ENCODE peak calls at places on chromosomes 4 and X, in ten cellular contexts. One of them, this sample, is unnamed.

GRCh38 chr4:48449151-48449550 is 34.0 kb upstream of the SLC10A4 start:
- DNase-seq in K562: peak; percentile 14
- DNase-seq in nephron progenitor cell: no peak
- DNase-seq in AG04450: no peak
- DNase-seq in breast epithelium: no peak
- DNase-seq in Calu3: no peak
- DNase-seq in GM23338: no peak
- DNase-seq in CD8-positive, alpha-beta T cell: no peak
- DNase-seq in CD4-positive, alpha-beta T cell: no peak
- DNase-seq in GM13976: no peak
- DNase-seq in this sample: no peak

GRCh38 chr4:119080721-119081541 is 54.7 kb upstream of the MYOZ2 start:
- DNase-seq in nephron progenitor cell: no peak
- DNase-seq in GM23338: no peak
- DNase-seq in CD8-positive, alpha-beta T cell: no peak
- DNase-seq in Calu3: no peak
- DNase-seq in breast epithelium: no peak
- DNase-seq in CD4-positive, alpha-beta T cell: no peak
- DNase-seq in AG04450: no peak
- DNase-seq in GM13976: no peak
- DNase-seq in K562: no peak
- DNase-seq in this sample: no peak

GRCh38 chr4:112381996-112382692 is 85.0 kb downstream of the ALPK1 start:
- DNase-seq in nephron progenitor cell: no peak
- DNase-seq in GM13976: no peak
- DNase-seq in AG04450: no peak
- DNase-seq in CD8-positive, alpha-beta T cell: no peak
- DNase-seq in Calu3: no peak
- DNase-seq in GM23338: no peak
- DNase-seq in K562: no peak
- DNase-seq in breast epithelium: no peak
- DNase-seq in CD4-positive, alpha-beta T cell: no peak
- DNase-seq in this sample: no peak

GRCh38 chrX:131881194-131881593 is 141.9 kb upstream of the STK26 start:
- DNase-seq in GM13976: no peak
- DNase-seq in nephron progenitor cell: no peak
- DNase-seq in GM23338: peak; percentile 8
- DNase-seq in AG04450: no peak
- DNase-seq in Calu3: no peak
- DNase-seq in CD8-positive, alpha-beta T cell: no peak
- DNase-seq in breast epithelium: no peak
- DNase-seq in K562: peak; percentile 23
- DNase-seq in CD4-positive, alpha-beta T cell: no peak
- DNase-seq in this sample: no peak

GRCh38 chr4:41160010-41160789 is 54.1 kb downstream of the APBB2 start:
- DNase-seq in K562: no peak
- DNase-seq in AG04450: no peak
- DNase-seq in breast epithelium: no peak
- DNase-seq in CD8-positive, alpha-beta T cell: no peak
- DNase-seq in GM13976: no peak
- DNase-seq in Calu3: no peak
- DNase-seq in nephron progenitor cell: no peak
- DNase-seq in GM23338: no peak
- DNase-seq in CD4-positive, alpha-beta T cell: no peak
- DNase-seq in this sample: no peak

GRCh38 chr4:74109116-74109791 is 10.3 kb upstream of the CXCL2 start:
- DNase-seq in Calu3: peak; percentile 71
- DNase-seq in GM13976: no peak
- DNase-seq in AG04450: peak; percentile 74
- DNase-seq in GM23338: peak; percentile 83
- DNase-seq in K562: peak; percentile 45
- DNase-seq in breast epithelium: peak; percentile 75
- DNase-seq in CD8-positive, alpha-beta T cell: no peak
- DNase-seq in nephron progenitor cell: peak; percentile 4
- DNase-seq in CD4-positive, alpha-beta T cell: no peak
- DNase-seq in this sample: no peak

GRCh38 chr4:38665846-38666490 is 2.0 kb downstream of the KLF3 start:
- DNase-seq in nephron progenitor cell: no peak
- DNase-seq in GM13976: no peak
- DNase-seq in K562: no peak
- DNase-seq in CD8-positive, alpha-beta T cell: no peak
- DNase-seq in GM23338: no peak
- DNase-seq in breast epithelium: no peak
- DNase-seq in CD4-positive, alpha-beta T cell: no peak
- DNase-seq in Calu3: no peak
- DNase-seq in AG04450: no peak
- DNase-seq in this sample: no peak

GRCh38 chr4:76955187-76955586 is 5.6 kb downstream of the SEPTIN11 start:
- DNase-seq in K562: no peak
- DNase-seq in GM23338: no peak
- DNase-seq in CD4-positive, alpha-beta T cell: no peak
- DNase-seq in AG04450: no peak
- DNase-seq in breast epithelium: no peak
- DNase-seq in GM13976: no peak
- DNase-seq in Calu3: no peak
- DNase-seq in nephron progenitor cell: no peak
- DNase-seq in CD8-positive, alpha-beta T cell: no peak
- DNase-seq in this sample: no peak

GRCh38 chrX:130211415-130212186 is 39.8 kb downstream of the RAB33A start:
- DNase-seq in Calu3: no peak
- DNase-seq in GM13976: no peak
- DNase-seq in CD4-positive, alpha-beta T cell: no peak
- DNase-seq in AG04450: no peak
- DNase-seq in CD8-positive, alpha-beta T cell: no peak
- DNase-seq in K562: no peak
- DNase-seq in GM23338: no peak
- DNase-seq in nephron progenitor cell: no peak
- DNase-seq in breast epithelium: no peak
- DNase-seq in this sample: no peak

GRCh38 chrX:151902813-151903591 is 9.7 kb upstream of the MAGEA4 start:
- DNase-seq in GM13976: no peak
- DNase-seq in K562: peak; percentile 7
- DNase-seq in AG04450: peak; percentile 55
- DNase-seq in nephron progenitor cell: no peak
- DNase-seq in GM23338: no peak
- DNase-seq in Calu3: peak; percentile 37
- DNase-seq in CD8-positive, alpha-beta T cell: no peak
- DNase-seq in CD4-positive, alpha-beta T cell: no peak
- DNase-seq in breast epithelium: peak; percentile 28
- DNase-seq in this sample: no peak

GRCh38 chrX:68504237-68504636 is 5.4 kb downstream of the YIPF6 start:
- DNase-seq in breast epithelium: no peak
- DNase-seq in CD4-positive, alpha-beta T cell: no peak
- DNase-seq in K562: peak; percentile 17
- DNase-seq in AG04450: peak; percentile 39
- DNase-seq in CD8-positive, alpha-beta T cell: no peak
- DNase-seq in Calu3: no peak
- DNase-seq in nephron progenitor cell: no peak
- DNase-seq in GM23338: no peak
- DNase-seq in GM13976: peak; percentile 18
- DNase-seq in this sample: no peak

GRCh38 chr4:4758708-4759107 is 100.8 kb upstream of the MSX1 start:
- DNase-seq in AG04450: no peak
- DNase-seq in K562: no peak
- DNase-seq in breast epithelium: no peak
- DNase-seq in CD8-positive, alpha-beta T cell: no peak
- DNase-seq in GM13976: peak; percentile 61
- DNase-seq in Calu3: no peak
- DNase-seq in GM23338: no peak
- DNase-seq in nephron progenitor cell: no peak
- DNase-seq in CD4-positive, alpha-beta T cell: no peak
- DNase-seq in this sample: no peak

GRCh38 chrX:131677655-131678628 is 134.1 kb downstream of the OR13H1 start:
- DNase-seq in GM23338: peak; percentile 75
- DNase-seq in Calu3: peak; percentile 50
- DNase-seq in GM13976: peak; percentile 70
- DNase-seq in CD8-positive, alpha-beta T cell: peak; percentile 61
- DNase-seq in breast epithelium: no peak
- DNase-seq in AG04450: no peak
- DNase-seq in nephron progenitor cell: peak; percentile 78
- DNase-seq in CD4-positive, alpha-beta T cell: peak; percentile 35
- DNase-seq in K562: peak; percentile 50
- DNase-seq in this sample: peak; percentile 16

GRCh38 chr4:75745192-75745591 is 20.8 kb downstream of the USO1 start:
- DNase-seq in GM13976: no peak
- DNase-seq in nephron progenitor cell: no peak
- DNase-seq in AG04450: peak; percentile 29
- DNase-seq in Calu3: no peak
- DNase-seq in K562: peak; percentile 34
- DNase-seq in CD8-positive, alpha-beta T cell: no peak
- DNase-seq in CD4-positive, alpha-beta T cell: no peak
- DNase-seq in breast epithelium: no peak
- DNase-seq in GM23338: no peak
- DNase-seq in this sample: no peak

GRCh38 chr4:131499139-131499873 is 1649.8 kb upstream of the PCDH10 start:
- DNase-seq in CD4-positive, alpha-beta T cell: no peak
- DNase-seq in CD8-positive, alpha-beta T cell: no peak
- DNase-seq in AG04450: peak; percentile 81
- DNase-seq in GM13976: no peak
- DNase-seq in GM23338: no peak
- DNase-seq in K562: peak; percentile 1
- DNase-seq in nephron progenitor cell: no peak
- DNase-seq in Calu3: peak; percentile 4
- DNase-seq in breast epithelium: no peak
- DNase-seq in this sample: no peak

GRCh38 chr4:74948279-74948678 is 15.4 kb downstream of the PARM1 start:
- DNase-seq in GM13976: no peak
- DNase-seq in Calu3: peak; percentile 2
- DNase-seq in CD8-positive, alpha-beta T cell: no peak
- DNase-seq in K562: no peak
- DNase-seq in GM23338: no peak
- DNase-seq in breast epithelium: no peak
- DNase-seq in nephron progenitor cell: no peak
- DNase-seq in AG04450: no peak
- DNase-seq in CD4-positive, alpha-beta T cell: no peak
- DNase-seq in this sample: no peak

GRCh38 chr4:72427022-72427421 is 142.0 kb downstream of the ADAMTS3 start:
- DNase-seq in CD4-positive, alpha-beta T cell: no peak
- DNase-seq in AG04450: no peak
- DNase-seq in nephron progenitor cell: no peak
- DNase-seq in CD8-positive, alpha-beta T cell: no peak
- DNase-seq in GM13976: no peak
- DNase-seq in K562: no peak
- DNase-seq in breast epithelium: no peak
- DNase-seq in GM23338: no peak
- DNase-seq in Calu3: no peak
- DNase-seq in this sample: no peak

GRCh38 chr4:53863731-53864130 is 200.7 kb downstream of the CHIC2 start:
- DNase-seq in Calu3: no peak
- DNase-seq in CD4-positive, alpha-beta T cell: no peak
- DNase-seq in CD8-positive, alpha-beta T cell: no peak
- DNase-seq in AG04450: no peak
- DNase-seq in breast epithelium: no peak
- DNase-seq in GM23338: no peak
- DNase-seq in nephron progenitor cell: peak; percentile 28
- DNase-seq in K562: no peak
- DNase-seq in GM13976: no peak
- DNase-seq in this sample: no peak

GRCh38 chr4:86220137-86220536 is 139.7 kb downstream of the MAPK10 start:
- DNase-seq in GM23338: no peak
- DNase-seq in GM13976: no peak
- DNase-seq in AG04450: no peak
- DNase-seq in K562: no peak
- DNase-seq in breast epithelium: no peak
- DNase-seq in nephron progenitor cell: no peak
- DNase-seq in CD4-positive, alpha-beta T cell: no peak
- DNase-seq in Calu3: no peak
- DNase-seq in CD8-positive, alpha-beta T cell: no peak
- DNase-seq in this sample: no peak

GRCh38 chr4:43709443-43709842 is 739.2 kb downstream of the KCTD8 start:
- DNase-seq in nephron progenitor cell: no peak
- DNase-seq in CD4-positive, alpha-beta T cell: no peak
- DNase-seq in GM13976: no peak
- DNase-seq in AG04450: no peak
- DNase-seq in GM23338: no peak
- DNase-seq in breast epithelium: no peak
- DNase-seq in CD8-positive, alpha-beta T cell: no peak
- DNase-seq in K562: no peak
- DNase-seq in Calu3: no peak
- DNase-seq in this sample: no peak
- TF ChIP-seq CTCF in nephron progenitor cell: no peak
- TF ChIP-seq CTCF in CD4-positive, alpha-beta T cell: no peak
- TF ChIP-seq CTCF in GM13976: no peak
- TF ChIP-seq CTCF in AG04450: no peak
- TF ChIP-seq CTCF in GM23338: peak; percentile 33
- TF ChIP-seq CTCF in breast epithelium: no peak
- TF ChIP-seq CTCF in CD8-positive, alpha-beta T cell: no peak
- TF ChIP-seq CTCF in K562: no peak
- TF ChIP-seq CTCF in Calu3: no peak
- TF ChIP-seq CTCF in this sample: no peak

GRCh38 chr4:1578968-1579833 is 104.9 kb downstream of the FAM53A start:
- DNase-seq in K562: peak; percentile 78
- DNase-seq in CD4-positive, alpha-beta T cell: peak; percentile 73
- DNase-seq in Calu3: peak; percentile 39
- DNase-seq in GM23338: peak; percentile 68
- DNase-seq in GM13976: peak; percentile 86
- DNase-seq in nephron progenitor cell: peak; percentile 80
- DNase-seq in CD8-positive, alpha-beta T cell: peak; percentile 83
- DNase-seq in AG04450: no peak
- DNase-seq in breast epithelium: peak; percentile 58
- DNase-seq in this sample: peak; percentile 90
- TF ChIP-seq CTCF in K562: peak; percentile 15
- TF ChIP-seq CTCF in CD4-positive, alpha-beta T cell: peak; percentile 44
- TF ChIP-seq CTCF in Calu3: peak; percentile 63
- TF ChIP-seq CTCF in GM23338: peak; percentile 37
- TF ChIP-seq CTCF in GM13976: peak; percentile 48
- TF ChIP-seq CTCF in nephron progenitor cell: peak; percentile 41
- TF ChIP-seq CTCF in CD8-positive, alpha-beta T cell: peak; percentile 69
- TF ChIP-seq CTCF in AG04450: peak; percentile 29
- TF ChIP-seq CTCF in breast epithelium: no peak
- TF ChIP-seq CTCF in this sample: peak; percentile 29

GRCh38 chr4:169398294-169398693 is 127.5 kb upstream of the SH3RF1 start:
- DNase-seq in K562: no peak
- DNase-seq in GM13976: no peak
- DNase-seq in breast epithelium: no peak
- DNase-seq in CD8-positive, alpha-beta T cell: no peak
- DNase-seq in Calu3: no peak
- DNase-seq in AG04450: peak; percentile 38
- DNase-seq in nephron progenitor cell: no peak
- DNase-seq in CD4-positive, alpha-beta T cell: no peak
- DNase-seq in GM23338: no peak
- DNase-seq in this sample: no peak
- TF ChIP-seq CTCF in K562: no peak
- TF ChIP-seq CTCF in GM13976: no peak
- TF ChIP-seq CTCF in breast epithelium: no peak
- TF ChIP-seq CTCF in CD8-positive, alpha-beta T cell: no peak
- TF ChIP-seq CTCF in Calu3: no peak
- TF ChIP-seq CTCF in AG04450: no peak
- TF ChIP-seq CTCF in nephron progenitor cell: no peak
- TF ChIP-seq CTCF in CD4-positive, alpha-beta T cell: no peak
- TF ChIP-seq CTCF in GM23338: no peak
- TF ChIP-seq CTCF in this sample: no peak

DNA sequence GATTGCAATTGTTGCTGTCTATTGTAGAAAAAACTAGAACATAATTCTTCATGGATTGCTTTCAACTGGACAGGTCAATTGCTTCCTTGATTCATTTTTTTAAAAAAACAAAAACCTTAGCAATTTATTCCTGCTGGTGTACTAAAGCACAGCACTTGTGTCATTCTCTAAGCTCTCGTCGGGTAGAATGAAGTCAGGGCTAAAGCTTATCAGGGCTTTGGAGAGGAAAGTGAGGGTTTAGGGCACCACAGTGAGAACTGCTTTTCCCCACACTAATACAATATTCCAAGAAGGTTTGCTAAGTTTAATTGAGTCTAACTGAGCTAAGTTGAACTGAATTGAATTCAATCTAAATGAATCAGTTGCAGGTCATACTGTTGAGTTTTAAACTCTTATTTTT is 76.4 kb upstream of the TLR3 start:
- DNase-seq in GM13976: no peak
- DNase-seq in Calu3: no peak
- DNase-seq in CD8-positive, alpha-beta T cell: no peak
- DNase-seq in nephron progenitor cell: no peak
- DNase-seq in AG04450: no peak
- DNase-seq in breast epithelium: no peak
- DNase-seq in GM23338: no peak
- DNase-seq in CD4-positive, alpha-beta T cell: no peak
- DNase-seq in K562: no peak
- DNase-seq in this sample: peak; percentile 29
- TF ChIP-seq CTCF in GM13976: no peak
- TF ChIP-seq CTCF in Calu3: no peak
- TF ChIP-seq CTCF in CD8-positive, alpha-beta T cell: no peak
- TF ChIP-seq CTCF in nephron progenitor cell: no peak
- TF ChIP-seq CTCF in AG04450: no peak
- TF ChIP-seq CTCF in breast epithelium: no peak
- TF ChIP-seq CTCF in GM23338: no peak
- TF ChIP-seq CTCF in CD4-positive, alpha-beta T cell: no peak
- TF ChIP-seq CTCF in K562: no peak
- TF ChIP-seq CTCF in this sample: no peak

This sample was measured in D721Med.